ENCODE peak calls at places on chromosome 5, in four cellular contexts. H, L, Y and E are unnamed samples.

GRCh38 chr5:72246954-72247442 is 73.0 kb downstream of the MRPS27 start:
- DNase-seq in H (no peak), L (peak), Y (no peak), E (no peak)

GRCh38 chr5:156802501-156802900 is 47.6 kb upstream of the PPP1R2B start:
- DNase-seq in H (no peak), L (no peak), Y (no peak), E (no peak)

GRCh38 chr5:67059747-67060490 is 136.7 kb downstream of the CD180 start:
- DNase-seq in H (no peak), L (peak), Y (no peak), E (no peak)

GRCh38 chr5:141485305-141486055 is 650 bp downstream of the PCDHGC4 start:
- DNase-seq in H (no peak), L (no peak), Y (no peak), E (no peak)

GRCh38 chr5:59356813-59357381 is 536.6 kb downstream of the PDE4D start:
- DNase-seq in H (peak), L (no peak), Y (peak), E (no peak)

GRCh38 chr5:76582252-76583162 is 40.7 kb downstream of the F2RL2 start:
- DNase-seq in H (no peak), L (peak), Y (no peak), E (no peak)

GRCh38 chr5:94396687-94397086 is 221.7 kb downstream of the KIAA0825 start:
- DNase-seq in H (no peak), L (no peak), Y (no peak), E (no peak)

GRCh38 chr5:133489632-133490031 is 122.7 kb downstream of the FSTL4 start:
- DNase-seq in H (no peak), L (no peak), Y (no peak), E (no peak)

GRCh38 chr5:171092194-171092593 is 216.9 kb upstream of the TLX3 start:
- DNase-seq in H (no peak), L (peak), Y (no peak), E (no peak)

GRCh38 chr5:139982975-139983240 is 60.2 kb downstream of the NRG2 start:
- DNase-seq in H (no peak), L (no peak), Y (no peak), E (no peak)

GRCh38 chr5:61313960-61314681 is 17.9 kb upstream of the ZSWIM6 start:
- DNase-seq in H (no peak), L (peak), Y (no peak), E (no peak)

GRCh38 chr5:119743927-119744326 is 114.6 kb downstream of the FAM170A start:
- DNase-seq in H (no peak), L (peak), Y (no peak), E (no peak)

GRCh38 chr5:61765471-61765870 is 433.4 kb downstream of the ZSWIM6 start:
- DNase-seq in H (no peak), L (no peak), Y (no peak), E (no peak)

GRCh38 chr5:142685418-142686209 is at the start of gene FGF1:
- DNase-seq in H (peak), L (peak), Y (no peak), E (no peak)

GRCh38 chr5:68745459-68745858 is 348.4 kb upstream of the SLC30A5 start:
- DNase-seq in H (no peak), L (no peak), Y (no peak), E (no peak)

GRCh38 chr5:91190333-91190680 is 192.8 kb downstream of the ARRDC3 start:
- DNase-seq in H (no peak), L (no peak), Y (no peak), E (no peak)

GRCh38 chr5:147509041-147509709 is 693 bp downstream of the DPYSL3 start:
- DNase-seq in H (peak), L (no peak), Y (no peak), E (peak)

GRCh38 chr5:145531038-145531734 is 304.0 kb downstream of the PRELID2 start:
- DNase-seq in H (no peak), L (peak), Y (no peak), E (peak)

GRCh38 chr5:67244345-67244793 is 47.8 kb upstream of the CD180 start:
- DNase-seq in H (no peak), L (no peak), Y (no peak), E (no peak)

GRCh38 chr5:95723632-95724369 is 7.3 kb upstream of the RHOBTB3 start:
- DNase-seq in H (no peak), L (peak), Y (no peak), E (no peak)

GRCh38 chr5:172939045-172939444 is 20.2 kb upstream of the RPL26L1 start:
- DNase-seq in H (no peak), L (no peak), Y (no peak), E (no peak)

GRCh38 chr5:55899344-55899743 is 48.2 kb downstream of the IL31RA start:
- DNase-seq in H (no peak), L (peak), Y (no peak), E (no peak)

GRCh38 chr5:136212252-136212721 is 19.3 kb upstream of the SMIM32 start:
- DNase-seq in H (peak), L (no peak), Y (peak), E (peak)

GRCh38 chr5:147051193-147051592 is 172.6 kb upstream of the PPP2R2B start:
- DNase-seq in H (no peak), L (no peak), Y (no peak), E (no peak)

GRCh38 chr5:172642926-172643325 is 1.9 kb downstream of the NEURL1B start:
- DNase-seq in H (no peak), L (no peak), Y (no peak), E (no peak)

GRCh38 chr5:73968246-73968645 is 342.2 kb downstream of the ARHGEF28 start:
- DNase-seq in H (no peak), L (no peak), Y (no peak), E (no peak)

GRCh38 chr5:149421834-149422233 is 42.7 kb upstream of the IL17B start:
- DNase-seq in H (no peak), L (no peak), Y (no peak), E (no peak)

GRCh38 chr5:141559481-141559880 is 59.3 kb downstream of the DIAPH1 start:
- DNase-seq in H (no peak), L (peak), Y (no peak), E (no peak)

GRCh38 chr5:1100652-1101574 is 10.9 kb downstream of the SLC12A7 start:
- DNase-seq in H (no peak), L (no peak), Y (no peak), E (no peak)

GRCh38 chr5:58497956-58498942 is 7.0 kb downstream of the GAPT start:
- DNase-seq in H (no peak), L (peak), Y (no peak), E (peak)

GRCh38 chr5:73282383-73282782 is 109.4 kb downstream of the TMEM174 start:
- DNase-seq in H (no peak), L (no peak), Y (no peak), E (no peak)

GRCh38 chr5:84242286-84242685 is 142.4 kb downstream of the EDIL3 start:
- DNase-seq in H (no peak), L (peak), Y (no peak), E (no peak)

GRCh38 chr5:137220523-137220927 is 278.6 kb downstream of the SPOCK1 start:
- DNase-seq in H (no peak), L (peak), Y (no peak), E (no peak)

GRCh38 chr5:137217599-137218200 is 281.4 kb downstream of the SPOCK1 start:
- DNase-seq in H (no peak), L (no peak), Y (no peak), E (no peak)

GRCh38 chr5:137218471-137218870 is 280.7 kb downstream of the SPOCK1 start:
- DNase-seq in H (no peak), L (no peak), Y (no peak), E (no peak)

GRCh38 chr5:137216976-137217598 is 282.0 kb downstream of the SPOCK1 start:
- DNase-seq in H (no peak), L (no peak), Y (no peak), E (no peak)

DNA sequence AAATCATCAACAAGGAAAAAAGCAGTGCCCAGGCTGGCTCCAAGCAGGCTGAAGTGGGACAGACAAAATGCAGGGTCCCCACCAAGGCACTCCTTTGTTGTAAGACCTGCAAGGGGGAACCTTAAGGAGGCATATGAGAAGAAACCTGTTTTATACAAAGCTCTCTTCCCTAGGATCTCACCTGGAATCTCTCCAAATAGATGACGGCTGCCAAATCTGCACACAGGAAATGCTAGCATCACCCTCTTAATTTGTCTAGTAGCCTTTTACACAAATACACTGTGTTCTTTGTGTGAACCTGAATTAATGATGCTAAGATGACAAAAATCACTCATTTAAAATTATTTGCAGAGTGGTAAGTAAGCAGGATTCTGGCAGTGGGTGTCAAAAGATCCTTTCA is 280.2 kb downstream of the SPOCK1 start:
- DNase-seq in H (no peak), L (no peak), Y (no peak), E (no peak)
- H3K27ac ChIP-seq in H (no peak), L (no peak), Y (no peak), E (no peak)

DNA sequence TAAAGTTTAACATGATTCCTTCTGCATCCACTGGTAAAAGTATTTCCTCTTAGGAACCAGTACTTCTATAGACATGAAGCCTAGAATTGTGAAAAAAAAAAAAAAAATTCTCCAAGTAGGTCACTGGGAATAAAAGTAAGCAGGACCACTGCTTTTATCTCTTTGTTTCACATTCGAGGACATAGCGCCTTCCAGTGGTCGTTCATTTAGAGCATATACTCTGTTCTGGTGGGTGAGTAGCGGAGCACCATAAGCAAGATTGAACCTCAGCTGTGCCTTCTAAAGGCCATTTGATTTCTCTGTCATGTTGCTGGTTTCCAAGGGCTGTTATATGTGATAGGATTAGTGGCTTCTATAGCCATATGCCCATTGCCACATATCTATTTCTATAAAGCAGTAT is 393.1 kb downstream of the TMEM232 start:
- DNase-seq in H (no peak), L (peak), Y (no peak), E (no peak)
- TF ChIP-seq CTCF in H (no peak), L (peak), Y (no peak), E (no peak)

GRCh38 chr5:40490464-40491083 is 189.1 kb upstream of the PTGER4 start:
- DNase-seq in H (no peak), L (no peak), Y (no peak), E (no peak)

GRCh38 chr5:40483316-40483715 is 196.4 kb upstream of the PTGER4 start:
- DNase-seq in H (no peak), L (peak), Y (no peak), E (no peak)

GRCh38 chr5:40485021-40485998 is 194.4 kb upstream of the PTGER4 start:
- DNase-seq in H (no peak), L (no peak), Y (no peak), E (no peak)

GRCh38 chr5:40484495-40484894 is 195.2 kb upstream of the PTGER4 start:
- DNase-seq in H (no peak), L (no peak), Y (no peak), E (no peak)

DNA sequence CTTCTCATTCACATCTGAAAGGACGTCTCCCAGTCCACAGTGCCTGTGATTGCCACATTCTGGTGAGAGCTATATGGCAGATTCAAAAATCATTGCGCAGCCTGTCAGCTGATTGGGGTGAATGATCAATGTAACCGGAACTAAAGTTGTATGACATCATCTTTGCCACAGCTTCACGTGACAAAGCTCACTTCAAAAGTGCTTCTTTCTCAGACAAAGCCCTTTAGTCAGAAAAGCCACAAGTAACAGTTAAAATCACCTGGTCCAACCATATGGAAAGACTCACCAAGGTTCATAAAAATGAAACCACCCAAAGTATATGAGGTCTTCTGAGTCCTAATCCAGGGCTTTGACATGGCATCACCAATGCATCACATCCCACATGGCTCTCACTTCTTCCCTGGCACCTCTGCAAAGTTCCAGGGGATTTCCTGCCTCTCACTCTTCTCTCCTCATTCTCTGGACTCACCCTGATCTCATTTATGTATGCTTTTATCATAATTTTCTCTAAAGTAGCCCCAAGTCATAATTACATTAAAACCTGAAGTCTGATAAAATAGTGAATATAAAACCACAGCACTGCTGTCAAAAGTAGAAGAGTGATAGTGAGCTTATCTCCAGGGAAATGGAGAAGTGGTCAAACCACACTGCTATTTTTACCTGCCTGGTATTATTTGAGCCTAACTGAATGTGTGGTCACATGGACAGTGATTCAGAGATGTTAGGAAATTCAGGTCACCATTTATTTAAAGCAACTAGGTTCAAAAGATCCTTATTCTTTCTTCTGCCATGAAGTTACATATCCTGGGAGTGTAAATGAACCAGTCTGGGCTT is 193.1 kb upstream of the PTGER4 start:
- DNase-seq in H (no peak), L (no peak), Y (no peak), E (no peak)
- H3K27ac ChIP-seq in H (no peak), L (no peak), Y (no peak), E (peak)

GRCh38 chr5:81179959-81180358 is 53.2 kb upstream of the CKMT2 start:
- DNase-seq in H (no peak), L (no peak), Y (no peak), E (no peak)

GRCh38 chr5:81180780-81181179 is 52.3 kb upstream of the CKMT2 start:
- DNase-seq in H (no peak), L (no peak), Y (no peak), E (no peak)

GRCh38 chr5:81183811-81184748 is 49.0 kb upstream of the CKMT2 start:
- DNase-seq in H (no peak), L (no peak), Y (no peak), E (no peak)

GRCh38 chr5:81182396-81183390 is 50.4 kb upstream of the CKMT2 start:
- DNase-seq in H (no peak), L (no peak), Y (no peak), E (no peak)

DNA sequence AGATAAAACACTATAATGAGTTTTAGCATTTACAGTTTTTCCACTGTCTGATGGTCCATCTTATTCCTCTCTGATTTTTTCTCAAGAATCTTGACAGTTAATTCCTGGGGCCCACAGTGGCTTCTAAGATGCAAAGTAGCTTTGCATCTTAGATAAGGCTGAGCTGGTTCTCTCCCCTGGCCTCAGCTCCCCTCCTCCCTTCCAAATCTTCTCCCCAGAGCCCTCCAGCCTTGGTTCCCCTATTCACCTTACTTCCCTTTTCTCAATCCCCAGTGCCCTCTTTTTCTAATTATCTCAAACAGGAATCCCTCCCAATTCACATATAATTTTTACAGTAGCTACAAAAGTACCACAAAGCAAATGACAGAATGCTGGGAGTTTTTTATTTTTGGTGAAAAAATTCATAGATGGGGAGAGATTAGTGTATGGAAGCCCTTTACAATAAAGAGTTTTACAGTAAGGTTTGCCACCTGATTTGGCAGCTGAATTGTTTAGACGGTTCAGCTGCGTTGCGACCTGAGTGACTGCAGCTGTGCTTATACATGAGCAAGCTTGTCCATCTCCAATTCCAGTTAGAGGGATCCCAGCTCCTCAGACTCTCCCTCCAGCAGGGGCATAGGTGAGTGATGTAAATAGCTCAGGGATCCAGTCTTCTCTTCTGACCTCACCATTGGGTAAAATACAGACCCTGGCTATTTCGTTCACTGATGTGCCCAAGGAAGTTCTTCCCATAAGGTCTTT is 51.4 kb upstream of the CKMT2 start:
- DNase-seq in H (no peak), L (no peak), Y (no peak), E (no peak)
- TF ChIP-seq CTCF in H (no peak), L (no peak), Y (no peak), E (no peak)